ENCODE peak calls at places on chromosomes 7 and 10, in seven cellular contexts. U, A, V, S, E, I and Z are unnamed samples.

GRCh38 chr7:1123721-1124120 is 35.8 kb downstream of the GPER1 start:
- DNase-seq in U (no peak), A (peak; percentile 92), V (no peak), S (peak; percentile 34), E (peak; percentile 78), I (peak; percentile 79), Z (no peak)

GRCh38 chr7:41190615-41191014 is 512.3 kb downstream of the INHBA start:
- DNase-seq in U (no peak), A (no peak), V (no peak), S (no peak), E (no peak), I (no peak), Z (no peak)

GRCh38 chr10:86446987-86447386 is 74.6 kb downstream of the WAPL start:
- DNase-seq in U (no peak), A (no peak), V (no peak), S (no peak), E (no peak), I (peak; percentile 43), Z (no peak)

GRCh38 chr10:33321516-33321915 is 13.0 kb downstream of the NRP1 start:
- DNase-seq in U (no peak), A (no peak), V (no peak), S (no peak), E (no peak), I (no peak), Z (no peak)

GRCh38 chr10:74917481-74918077 is 91.2 kb downstream of the KAT6B start:
- DNase-seq in U (no peak), A (no peak), V (no peak), S (no peak), E (no peak), I (peak; percentile 83), Z (peak; percentile 66)

GRCh38 chr10:117217196-117217761 is 20.0 kb downstream of the KCNK18 start:
- DNase-seq in U (peak; percentile 25), A (no peak), V (no peak), S (peak; percentile 37), E (no peak), I (no peak), Z (no peak)

GRCh38 chr7:34756025-34756437 is 98.0 kb downstream of the NPSR1 start:
- DNase-seq in U (no peak), A (no peak), V (no peak), S (peak; percentile 34), E (no peak), I (no peak), Z (no peak)

GRCh38 chr7:80014507-80014906 is 120.1 kb upstream of the GNAI1 start:
- DNase-seq in U (no peak), A (no peak), V (no peak), S (no peak), E (no peak), I (peak; percentile 66), Z (no peak)

GRCh38 chr10:11881477-11882417 is 58.6 kb downstream of the PROSER2 start:
- DNase-seq in U (no peak), A (no peak), V (no peak), S (peak; percentile 51), E (no peak), I (peak; percentile 23), Z (peak; percentile 89)

GRCh38 chr7:46397591-46397990 is 476.5 kb upstream of the IGFBP3 start:
- DNase-seq in U (no peak), A (no peak), V (no peak), S (no peak), E (no peak), I (no peak), Z (no peak)

DNA sequence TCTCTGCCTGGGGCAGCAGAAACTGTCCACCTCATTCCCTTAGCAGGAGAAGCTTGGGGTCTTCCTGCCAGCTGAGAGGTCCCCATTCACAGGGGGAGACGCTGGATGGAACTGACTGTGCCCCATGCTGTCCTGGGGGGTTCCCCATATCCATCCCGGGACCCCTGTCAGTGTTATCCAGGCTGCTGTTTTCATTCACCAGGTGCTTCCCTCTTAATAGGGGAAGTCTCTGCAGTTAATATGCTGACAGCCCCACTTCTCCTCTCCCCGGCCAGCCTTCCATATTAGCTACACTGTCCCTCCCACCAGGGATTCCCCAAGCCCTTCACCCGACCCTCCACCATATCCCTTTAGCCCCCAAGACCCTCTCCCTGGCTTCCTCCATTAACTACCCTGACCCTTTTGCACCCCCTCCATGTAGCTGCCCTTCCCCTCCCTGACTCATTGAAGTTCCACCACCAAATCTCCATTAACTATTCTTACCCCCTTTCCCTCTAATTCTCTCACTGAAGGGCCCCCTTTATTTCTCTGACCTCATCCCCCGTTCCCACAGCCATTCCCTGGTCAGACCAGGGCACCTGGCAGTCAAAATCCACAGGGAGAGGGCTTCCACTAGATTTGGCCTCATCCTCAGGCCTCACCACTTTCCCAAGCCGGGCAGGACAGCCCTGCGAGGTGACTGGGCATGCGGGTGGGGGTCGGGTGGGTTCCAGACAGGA is 92.0 kb upstream of the PAX2 start:
- DNase-seq in U (no peak), A (no peak), V (no peak), S (no peak), E (no peak), I (no peak), Z (no peak)
- H3K27me3 ChIP-seq in U (peaks cover 5% of the 10 kb centered on the region), A (peaks cover 50% of the 10 kb centered on the region), V (peaks cover 45% of the 10 kb centered on the region), S (peaks cover 7% of the 10 kb centered on the region), E (peaks cover 15% of the 10 kb centered on the region), I (peaks cover 59% of the 10 kb centered on the region), Z (peaks cover 61% of the 10 kb centered on the region)

GRCh38 chr10:100837300-100837699 is 75.5 kb upstream of the SLF2 start:
- DNase-seq in U (no peak), A (no peak), V (no peak), S (no peak), E (no peak), I (no peak), Z (no peak)

GRCh38 chr10:100836891-100837290 is 75.9 kb upstream of the SLF2 start:
- DNase-seq in U (no peak), A (no peak), V (no peak), S (no peak), E (no peak), I (no peak), Z (no peak)

GRCh38 chr10:100838986-100839385 is 73.8 kb upstream of the SLF2 start:
- DNase-seq in U (no peak), A (no peak), V (peak; percentile 36), S (no peak), E (no peak), I (no peak), Z (no peak)

GRCh38 chr10:100835810-100836209 is 77.0 kb upstream of the SLF2 start:
- DNase-seq in U (no peak), A (no peak), V (no peak), S (no peak), E (no peak), I (no peak), Z (no peak)

GRCh38 chr10:100841528-100841927 is 71.2 kb upstream of the SLF2 start:
- DNase-seq in U (no peak), A (no peak), V (no peak), S (no peak), E (no peak), I (no peak), Z (no peak)
- H3K27me3 ChIP-seq in U (no peaks in the 10 kb centered on the region), A (peaks cover 2% of the 10 kb centered on the region), V (peaks cover 19% of the 10 kb centered on the region), S (no peaks in the 10 kb centered on the region), E (no peaks in the 10 kb centered on the region), I (peaks cover 16% of the 10 kb centered on the region), Z (peaks cover 9% of the 10 kb centered on the region)

GRCh38 chr10:71532878-71533277 is 136.2 kb downstream of the CDH23 start:
- DNase-seq in U (no peak), A (no peak), V (no peak), S (no peak), E (no peak), I (no peak), Z (no peak)
- H3K27me3 ChIP-seq in U (no peaks in the 10 kb centered on the region), A (no peaks in the 10 kb centered on the region), V (no peaks in the 10 kb centered on the region), S (no peaks in the 10 kb centered on the region), E (no peaks in the 10 kb centered on the region), I (peaks cover 23% of the 10 kb centered on the region), Z (no peaks in the 10 kb centered on the region)

DNA sequence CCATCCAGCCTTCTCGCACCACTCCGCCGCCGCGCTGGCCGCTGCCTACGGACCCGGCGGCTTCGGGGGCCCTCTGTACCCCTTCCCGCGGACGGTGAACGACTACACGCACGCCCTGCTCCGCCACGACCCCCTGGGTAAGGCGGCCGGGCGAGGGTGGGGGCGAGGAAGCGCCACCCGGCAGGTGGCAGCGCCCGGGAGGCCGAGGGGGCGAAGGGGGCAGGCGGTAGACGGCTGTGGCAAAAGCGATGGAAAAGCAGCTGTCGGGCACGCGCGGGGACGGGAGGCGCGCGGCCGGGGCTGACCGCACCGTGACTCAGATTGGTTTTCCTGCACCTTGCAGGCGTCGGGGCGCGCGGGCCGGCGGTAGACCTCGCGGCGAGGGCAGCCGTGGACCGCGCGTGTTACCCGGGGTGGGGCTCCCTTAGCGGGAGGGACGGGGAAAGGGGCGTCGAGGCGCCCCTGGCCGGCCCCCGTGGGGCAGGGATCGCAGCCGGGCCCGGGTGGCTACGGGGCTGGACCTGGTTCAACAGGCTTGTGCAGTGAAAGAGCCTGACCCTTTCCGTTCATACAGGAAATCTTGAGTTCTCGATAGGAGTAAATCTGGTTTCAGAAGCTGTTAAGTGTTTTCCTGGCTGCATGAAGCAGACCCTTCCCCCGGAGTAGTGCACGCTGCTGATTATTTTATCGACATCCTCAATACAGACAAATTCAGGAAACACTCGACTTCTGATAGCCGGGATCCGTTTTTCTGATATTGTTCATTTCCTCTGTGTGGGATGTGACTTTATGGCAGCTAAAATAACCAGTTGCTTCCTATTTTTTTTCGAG is 671 bp downstream of the HHEX start:
- DNase-seq in U (peak; percentile 84), A (peak; percentile 74), V (peak; percentile 82), S (peak; percentile 59), E (peak; percentile 50), I (peak; percentile 69), Z (no peak)
- H3K27me3 ChIP-seq in U (no peaks in the 10 kb centered on the region), A (peaks cover 33% of the 10 kb centered on the region), V (no peaks in the 10 kb centered on the region), S (no peaks in the 10 kb centered on the region), E (no peaks in the 10 kb centered on the region), I (no peaks in the 10 kb centered on the region), Z (peaks cover 58% of the 10 kb centered on the region)

DNA sequence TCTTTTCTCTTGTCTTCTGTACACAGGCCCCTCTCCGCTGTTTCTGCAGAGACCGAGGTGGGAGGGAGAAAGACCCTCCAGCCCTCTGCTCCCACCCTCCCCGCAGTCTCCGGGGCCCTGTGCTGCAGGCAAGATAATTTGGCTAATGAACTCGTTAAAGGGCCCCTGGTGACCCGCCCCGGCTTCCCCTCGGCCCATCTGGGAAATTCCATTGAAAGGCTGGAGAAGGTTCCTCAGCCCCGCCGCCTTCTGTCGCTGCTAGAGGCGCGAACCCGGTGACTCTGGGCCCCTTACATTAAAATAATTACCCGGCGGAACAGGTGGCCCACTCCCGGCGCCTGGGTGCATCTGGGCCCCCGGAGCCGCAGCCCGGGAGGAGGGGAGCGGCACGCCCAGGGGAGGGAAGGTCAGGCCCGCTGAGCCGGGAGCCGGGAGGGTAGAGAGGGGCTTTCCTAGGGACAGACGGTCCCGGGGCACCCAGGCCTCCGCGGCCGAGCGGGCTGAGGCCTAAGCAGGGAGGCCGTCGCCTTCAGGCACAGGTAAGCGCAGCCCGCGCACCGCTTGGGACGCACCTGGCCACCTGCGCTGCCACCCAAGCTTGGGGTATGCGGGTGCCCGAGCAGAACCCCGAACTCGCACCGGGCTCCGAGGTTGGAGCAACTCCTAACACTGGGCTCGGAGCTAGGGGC is 7.3 kb upstream of the MNX1 start:
- DNase-seq in U (no peak), A (no peak), V (no peak), S (peak; percentile 6), E (no peak), I (no peak), Z (no peak)
- H3K27me3 ChIP-seq in U (peaks cover 3% of the 10 kb centered on the region), A (peaks cover 65% of the 10 kb centered on the region), V (peaks cover 95% of the 10 kb centered on the region), S (peaks cover 13% of the 10 kb centered on the region), E (peaks cover 21% of the 10 kb centered on the region), I (peaks cover 98% of the 10 kb centered on the region), Z (peaks cover 99% of the 10 kb centered on the region)

DNA sequence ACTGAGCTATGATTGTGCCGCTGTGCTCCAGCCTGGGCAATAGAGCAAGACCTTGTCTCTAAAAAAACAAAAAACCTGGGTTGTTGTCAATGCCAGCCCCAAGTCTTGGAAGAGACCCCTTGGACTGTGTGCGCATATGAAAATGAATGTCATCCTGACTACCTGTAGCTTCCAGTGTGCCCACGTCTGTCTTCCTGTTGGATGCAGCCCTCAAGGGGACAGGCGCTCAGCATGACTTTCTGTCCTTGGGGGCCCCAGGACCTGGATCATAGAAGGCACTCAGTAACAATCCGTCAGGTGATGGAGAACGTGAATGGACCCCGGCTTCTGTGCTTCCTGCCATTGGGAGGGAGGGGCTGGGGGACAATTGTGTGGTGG is 9.0 kb downstream of the PRF1 start:
- DNase-seq in U (no peak), A (no peak), V (no peak), S (no peak), E (no peak), I (no peak), Z (no peak)
- H3K27me3 ChIP-seq in U (no peaks in the 10 kb centered on the region), A (no peaks in the 10 kb centered on the region), V (no peaks in the 10 kb centered on the region), S (no peaks in the 10 kb centered on the region), E (no peaks in the 10 kb centered on the region), I (peaks cover 32% of the 10 kb centered on the region), Z (peaks cover 36% of the 10 kb centered on the region)